ENCODE peak calls at places on chromosome 6, in seven cellular contexts. One of them, this sample, is unnamed.

GRCh38 chr6:68238097-68238597 is 396.9 kb upstream of the ADGRB3 start:
- DNase-seq in ovary: no peak
- DNase-seq in GM13976: no peak
- DNase-seq in AG04449: no peak
- DNase-seq in WTC11: no peak
- DNase-seq in spleen: no peak
- DNase-seq in mesothelial cell of epicardium: no peak
- DNase-seq in this sample: no peak

GRCh38 chr6:63352587-63353281 is 33.0 kb upstream of the LGSN start:
- DNase-seq in spleen: no peak
- DNase-seq in GM13976: peak
- DNase-seq in WTC11: no peak
- DNase-seq in ovary: no peak
- DNase-seq in AG04449: no peak
- DNase-seq in mesothelial cell of epicardium: no peak
- DNase-seq in this sample: no peak

GRCh38 chr6:37127961-37128862 is 41.7 kb upstream of the PIM1 start:
- DNase-seq in WTC11: no peak
- DNase-seq in mesothelial cell of epicardium: no peak
- DNase-seq in AG04449: peak
- DNase-seq in GM13976: no peak
- DNase-seq in ovary: no peak
- DNase-seq in spleen: no peak
- DNase-seq in this sample: no peak

GRCh38 chr6:101605874-101606273 is 212.4 kb downstream of the GRIK2 start:
- DNase-seq in ovary: no peak
- DNase-seq in mesothelial cell of epicardium: no peak
- DNase-seq in WTC11: no peak
- DNase-seq in AG04449: no peak
- DNase-seq in spleen: no peak
- DNase-seq in GM13976: no peak
- DNase-seq in this sample: no peak

GRCh38 chr6:121959501-121959900 is 440.0 kb upstream of the HSF2 start:
- DNase-seq in AG04449: no peak
- DNase-seq in mesothelial cell of epicardium: no peak
- DNase-seq in WTC11: no peak
- DNase-seq in GM13976: no peak
- DNase-seq in spleen: no peak
- DNase-seq in ovary: no peak
- DNase-seq in this sample: no peak

GRCh38 chr6:37373822-37374514 is 20.2 kb downstream of the RNF8 start:
- DNase-seq in spleen: no peak
- DNase-seq in ovary: no peak
- DNase-seq in GM13976: no peak
- DNase-seq in WTC11: no peak
- DNase-seq in AG04449: no peak
- DNase-seq in mesothelial cell of epicardium: no peak
- DNase-seq in this sample: no peak

GRCh38 chr6:149438855-149439254 is 38.8 kb downstream of the SUMO4 start:
- DNase-seq in mesothelial cell of epicardium: no peak
- DNase-seq in spleen: no peak
- DNase-seq in AG04449: no peak
- DNase-seq in WTC11: no peak
- DNase-seq in ovary: no peak
- DNase-seq in GM13976: peak
- DNase-seq in this sample: no peak

GRCh38 chr6:122894791-122895190 is 101.2 kb upstream of the CLVS2 start:
- DNase-seq in AG04449: no peak
- DNase-seq in GM13976: no peak
- DNase-seq in WTC11: no peak
- DNase-seq in spleen: no peak
- DNase-seq in mesothelial cell of epicardium: no peak
- DNase-seq in ovary: no peak
- DNase-seq in this sample: no peak

GRCh38 chr6:7996538-7997225 is 67.5 kb downstream of the BLOC1S5 start:
- DNase-seq in AG04449: no peak
- DNase-seq in spleen: no peak
- DNase-seq in ovary: no peak
- DNase-seq in WTC11: no peak
- DNase-seq in GM13976: no peak
- DNase-seq in mesothelial cell of epicardium: no peak
- DNase-seq in this sample: no peak

GRCh38 chr6:70686548-70687133 is 19.0 kb downstream of the SMAP1 start:
- DNase-seq in WTC11: no peak
- DNase-seq in GM13976: peak
- DNase-seq in mesothelial cell of epicardium: no peak
- DNase-seq in spleen: no peak
- DNase-seq in AG04449: no peak
- DNase-seq in ovary: no peak
- DNase-seq in this sample: no peak

GRCh38 chr6:2895072-2895471 is 8.0 kb downstream of the SERPINB9 start:
- DNase-seq in AG04449: no peak
- DNase-seq in spleen: no peak
- DNase-seq in mesothelial cell of epicardium: no peak
- DNase-seq in WTC11: no peak
- DNase-seq in ovary: no peak
- DNase-seq in GM13976: no peak
- DNase-seq in this sample: no peak

GRCh38 chr6:71531841-71532240 is 243.2 kb downstream of the OGFRL1 start:
- DNase-seq in spleen: no peak
- DNase-seq in AG04449: no peak
- DNase-seq in WTC11: no peak
- DNase-seq in GM13976: no peak
- DNase-seq in mesothelial cell of epicardium: no peak
- DNase-seq in ovary: no peak
- DNase-seq in this sample: no peak

GRCh38 chr6:80438728-80439127 is 332.3 kb downstream of the BCKDHB start:
- DNase-seq in ovary: no peak
- DNase-seq in spleen: no peak
- DNase-seq in WTC11: no peak
- DNase-seq in mesothelial cell of epicardium: no peak
- DNase-seq in AG04449: peak
- DNase-seq in GM13976: no peak
- DNase-seq in this sample: no peak

GRCh38 chr6:25027221-25027916 is 91.6 kb upstream of the RIPOR2 start:
- DNase-seq in ovary: no peak
- DNase-seq in AG04449: no peak
- DNase-seq in mesothelial cell of epicardium: no peak
- DNase-seq in WTC11: peak
- DNase-seq in GM13976: peak
- DNase-seq in spleen: peak
- DNase-seq in this sample: no peak
- TF ChIP-seq CTCF in ovary: no peak
- TF ChIP-seq CTCF in AG04449: no peak
- TF ChIP-seq CTCF in mesothelial cell of epicardium: no peak
- TF ChIP-seq CTCF in WTC11: no peak
- TF ChIP-seq CTCF in GM13976: peak
- TF ChIP-seq CTCF in spleen: peak
- TF ChIP-seq CTCF in this sample: no peak

GRCh38 chr6:141309295-141309694 is 823.4 kb upstream of the GJE1 start:
- DNase-seq in ovary: no peak
- DNase-seq in WTC11: no peak
- DNase-seq in GM13976: no peak
- DNase-seq in AG04449: no peak
- DNase-seq in mesothelial cell of epicardium: no peak
- DNase-seq in spleen: no peak
- DNase-seq in this sample: no peak

GRCh38 chr6:141316236-141316635 is 816.5 kb upstream of the GJE1 start:
- DNase-seq in GM13976: no peak
- DNase-seq in mesothelial cell of epicardium: no peak
- DNase-seq in AG04449: no peak
- DNase-seq in spleen: no peak
- DNase-seq in ovary: no peak
- DNase-seq in WTC11: no peak
- DNase-seq in this sample: no peak

DNA sequence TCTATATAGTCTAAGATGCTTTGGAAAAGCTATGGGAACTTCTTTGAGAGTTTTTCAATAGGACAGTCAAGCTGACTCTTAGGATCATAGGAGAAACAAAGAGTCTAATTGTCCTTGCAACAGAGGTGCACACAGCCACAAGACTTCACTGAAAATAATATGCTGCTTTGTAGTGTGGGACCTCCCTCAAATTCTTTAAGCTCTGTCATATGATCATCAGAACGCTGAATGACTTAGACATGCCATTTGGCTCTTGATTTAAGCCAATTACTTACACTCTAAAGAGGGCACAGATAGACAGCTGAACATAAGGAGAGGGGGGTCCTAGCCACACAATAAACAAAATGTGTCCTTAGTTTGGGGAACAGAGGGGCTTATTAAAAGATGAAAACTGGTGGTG is 818.7 kb upstream of the GJE1 start:
- DNase-seq in AG04449: no peak
- DNase-seq in GM13976: no peak
- DNase-seq in spleen: no peak
- DNase-seq in WTC11: no peak
- DNase-seq in mesothelial cell of epicardium: no peak
- DNase-seq in ovary: no peak
- DNase-seq in this sample: no peak
- TF ChIP-seq CTCF in AG04449: no peak
- TF ChIP-seq CTCF in GM13976: no peak
- TF ChIP-seq CTCF in spleen: no peak
- TF ChIP-seq CTCF in WTC11: no peak
- TF ChIP-seq CTCF in mesothelial cell of epicardium: no peak
- TF ChIP-seq CTCF in ovary: no peak
- TF ChIP-seq CTCF in this sample: no peak

GRCh38 chr6:115969207-115969929 is 91.3 kb downstream of the FRK start:
- DNase-seq in spleen: no peak
- DNase-seq in WTC11: peak
- DNase-seq in ovary: no peak
- DNase-seq in AG04449: no peak
- DNase-seq in GM13976: no peak
- DNase-seq in mesothelial cell of epicardium: no peak
- DNase-seq in this sample: no peak
- TF ChIP-seq CTCF in spleen: no peak
- TF ChIP-seq CTCF in WTC11: no peak
- TF ChIP-seq CTCF in ovary: no peak
- TF ChIP-seq CTCF in AG04449: no peak
- TF ChIP-seq CTCF in GM13976: no peak
- TF ChIP-seq CTCF in mesothelial cell of epicardium: no peak
- TF ChIP-seq CTCF in this sample: no peak

DNA sequence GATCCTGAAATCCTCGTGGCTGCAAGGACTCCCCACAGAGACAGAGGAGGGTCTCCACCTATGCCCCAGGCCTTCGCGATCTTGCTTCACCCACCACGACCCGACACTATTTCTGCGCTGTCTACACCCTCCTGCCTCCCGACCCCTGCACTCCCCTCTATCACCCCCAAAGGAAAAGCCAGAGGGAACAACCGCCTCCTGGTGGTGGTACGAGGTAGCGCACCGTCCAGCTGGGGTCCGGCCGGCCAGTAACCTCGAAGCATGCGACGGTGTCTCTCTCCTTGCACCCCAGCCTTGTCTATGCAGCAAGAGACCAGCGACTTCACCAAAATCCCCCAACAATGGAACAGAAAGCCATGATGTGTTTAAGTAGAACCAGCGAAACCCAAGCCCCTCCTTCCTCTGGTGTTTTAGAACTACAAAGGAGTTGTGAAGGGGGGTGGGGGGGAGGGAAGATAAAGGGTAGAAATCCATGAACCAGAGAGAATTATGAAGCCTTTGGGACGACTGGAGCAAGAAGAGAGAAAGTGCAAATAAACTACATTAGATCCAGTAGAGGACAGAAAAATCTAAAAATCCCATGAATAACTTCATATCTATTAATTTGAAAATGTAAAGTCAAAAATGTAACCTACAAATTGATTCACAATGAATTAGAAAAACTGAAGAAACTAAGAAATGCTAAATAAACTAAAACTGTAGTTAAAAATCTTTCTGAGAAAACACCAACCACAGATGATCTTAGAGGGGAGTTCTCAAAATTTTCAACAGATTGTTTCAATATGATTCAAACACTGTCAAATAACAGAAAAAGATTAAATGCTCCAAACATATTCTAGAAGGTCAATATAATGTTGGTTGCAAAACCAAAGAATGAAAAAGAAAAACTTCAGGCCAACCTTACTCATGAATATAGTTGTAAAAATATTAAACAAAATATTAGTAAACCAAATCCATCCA is 168.0 kb downstream of the CDK19 start:
- DNase-seq in AG04449: no peak
- DNase-seq in WTC11: peak
- DNase-seq in mesothelial cell of epicardium: no peak
- DNase-seq in spleen: no peak
- DNase-seq in GM13976: no peak
- DNase-seq in ovary: no peak
- DNase-seq in this sample: no peak
- TF ChIP-seq CTCF in AG04449: peak
- TF ChIP-seq CTCF in WTC11: peak
- TF ChIP-seq CTCF in mesothelial cell of epicardium: peak
- TF ChIP-seq CTCF in spleen: no peak
- TF ChIP-seq CTCF in GM13976: no peak
- TF ChIP-seq CTCF in ovary: no peak
- TF ChIP-seq CTCF in this sample: no peak

DNA sequence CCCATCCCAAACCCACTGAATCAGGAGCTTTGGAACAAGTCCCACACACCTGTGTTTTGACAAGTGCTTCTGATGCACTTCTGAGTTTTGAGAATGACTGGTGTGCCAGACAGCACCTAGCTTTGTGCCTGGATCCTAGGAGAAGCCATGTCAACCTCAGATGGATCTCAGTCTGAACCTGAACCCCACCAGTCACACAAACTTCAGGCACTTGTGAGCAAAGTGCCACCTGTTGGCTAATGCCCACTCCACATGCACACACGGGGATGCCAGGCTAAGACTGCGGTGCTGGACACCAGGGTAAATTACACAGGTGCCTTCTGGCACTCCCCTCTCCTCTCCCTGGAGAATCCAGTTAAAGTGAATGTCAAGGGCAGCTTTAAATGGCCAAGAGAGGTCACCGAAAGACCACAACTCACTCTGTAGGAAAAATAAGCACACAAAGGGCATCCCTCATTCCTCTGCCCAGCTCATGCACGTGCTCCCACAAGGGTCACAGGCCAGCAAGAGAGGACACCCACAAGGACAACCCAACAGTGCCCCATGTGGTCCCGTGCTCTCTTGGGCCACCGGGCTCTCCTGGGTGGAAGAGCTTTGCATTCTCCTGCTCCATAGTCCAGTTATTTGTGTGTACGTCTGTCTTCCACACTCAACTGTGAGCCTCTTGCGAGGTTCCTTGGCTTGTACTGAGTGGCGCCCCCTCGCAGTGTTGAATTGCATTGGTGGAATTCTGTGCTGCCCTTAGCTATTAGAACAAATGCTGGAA is 45.6 kb downstream of the TAF8 start:
- DNase-seq in ovary: no peak
- DNase-seq in WTC11: peak
- DNase-seq in AG04449: no peak
- DNase-seq in mesothelial cell of epicardium: no peak
- DNase-seq in GM13976: no peak
- DNase-seq in spleen: no peak
- DNase-seq in this sample: no peak
- TF ChIP-seq CTCF in ovary: no peak
- TF ChIP-seq CTCF in WTC11: no peak
- TF ChIP-seq CTCF in AG04449: no peak
- TF ChIP-seq CTCF in mesothelial cell of epicardium: no peak
- TF ChIP-seq CTCF in GM13976: no peak
- TF ChIP-seq CTCF in spleen: no peak
- TF ChIP-seq CTCF in this sample: no peak

GRCh38 chr6:96542702-96543101 is 20.2 kb upstream of the FHL5 start:
- DNase-seq in AG04449: no peak
- DNase-seq in spleen: no peak
- DNase-seq in mesothelial cell of epicardium: no peak
- DNase-seq in ovary: no peak
- DNase-seq in WTC11: no peak
- DNase-seq in GM13976: no peak
- DNase-seq in this sample: no peak
- TF ChIP-seq CTCF in AG04449: peak
- TF ChIP-seq CTCF in spleen: peak
- TF ChIP-seq CTCF in mesothelial cell of epicardium: no peak
- TF ChIP-seq CTCF in ovary: no peak
- TF ChIP-seq CTCF in WTC11: no peak
- TF ChIP-seq CTCF in GM13976: no peak
- TF ChIP-seq CTCF in this sample: no peak

This sample was measured in omental fat pad.